ENCODE peak calls at places on chromosome 6, in nine cellular contexts. K is uterus, J is esophagus squamous epithelium, V is A549, R is lung, B is PC-9, T is IMR-90, I is RWPE1, L is tibial artery. M is an unnamed sample.

GRCh38 chr6:138773177-138774091 is at the start of gene CCDC28A:
- DNase-seq in K (peak), J (peak), V (peak), R (peak), B (peak), T (peak), I (peak), L (peak), M (peak)

GRCh38 chr6:30641048-30641447 is 5.9 kb upstream of the C6orf136 start:
- DNase-seq in K (no peak), J (no peak), V (no peak), R (no peak), B (no peak), T (no peak), I (no peak), L (no peak), M (no peak)

GRCh38 chr6:3929281-3929798 is 80.2 kb downstream of the FAM50B start:
- DNase-seq in K (peak), J (no peak), V (no peak), R (no peak), B (no peak), T (peak), I (no peak), L (no peak), M (no peak)

GRCh38 chr6:107841265-107841650 is 17.1 kb upstream of the SCML4 start:
- DNase-seq in K (no peak), J (no peak), V (no peak), R (no peak), B (no peak), T (no peak), I (no peak), L (no peak), M (no peak)

GRCh38 chr6:170553686-170554085 is 483 bp upstream of the TBP start:
- DNase-seq in K (no peak), J (no peak), V (no peak), R (peak), B (no peak), T (peak), I (peak), L (peak), M (no peak)

GRCh38 chr6:63268574-63268973 is 51.2 kb downstream of the LGSN start:
- DNase-seq in K (no peak), J (no peak), V (no peak), R (no peak), B (no peak), T (no peak), I (no peak), L (no peak), M (no peak)

GRCh38 chr6:145756170-145756662 is 20.9 kb upstream of the EPM2A start:
- DNase-seq in K (no peak), J (no peak), V (no peak), R (peak), B (peak), T (peak), I (peak), L (peak), M (peak)

GRCh38 chr6:106825156-106825555 is 149.4 kb downstream of the CD24 start:
- DNase-seq in K (no peak), J (no peak), V (peak), R (no peak), B (no peak), T (no peak), I (no peak), L (no peak), M (no peak)

GRCh38 chr6:52503344-52503747 is 73.5 kb downstream of the TRAM2 start:
- DNase-seq in K (no peak), J (no peak), V (peak), R (no peak), B (no peak), T (no peak), I (peak), L (no peak), M (no peak)

GRCh38 chr6:19851273-19852089 is 14.3 kb downstream of the ID4 start:
- DNase-seq in K (peak), J (no peak), V (peak), R (peak), B (peak), T (peak), I (peak), L (no peak), M (no peak)

GRCh38 chr6:5422321-5422915 is 161.1 kb downstream of the FARS2 start:
- DNase-seq in K (no peak), J (no peak), V (peak), R (no peak), B (peak), T (peak), I (peak), L (no peak), M (no peak)

GRCh38 chr6:106560966-106561740 is 68.1 kb downstream of the RTN4IP1 start:
- DNase-seq in K (no peak), J (no peak), V (no peak), R (no peak), B (no peak), T (peak), I (peak), L (no peak), M (peak)

GRCh38 chr6:33427585-33428218 is 7.8 kb downstream of the SYNGAP1 start:
- DNase-seq in K (peak), J (no peak), V (peak), R (no peak), B (peak), T (no peak), I (peak), L (peak), M (no peak)

GRCh38 chr6:14441371-14441781 is 323.8 kb downstream of the CD83 start:
- DNase-seq in K (peak), J (no peak), V (no peak), R (no peak), B (no peak), T (peak), I (no peak), L (no peak), M (no peak)

GRCh38 chr6:40535784-40536380 is 51.3 kb downstream of the LRFN2 start:
- DNase-seq in K (no peak), J (no peak), V (no peak), R (no peak), B (no peak), T (no peak), I (no peak), L (no peak), M (no peak)

GRCh38 chr6:108170607-108171290 is 4.9 kb downstream of the NR2E1 start:
- DNase-seq in K (no peak), J (no peak), V (no peak), R (no peak), B (no peak), T (no peak), I (no peak), L (no peak), M (no peak)

GRCh38 chr6:11432713-11433450 is 104.7 kb upstream of the TMEM170B start:
- DNase-seq in K (no peak), J (no peak), V (no peak), R (no peak), B (no peak), T (peak), I (peak), L (no peak), M (no peak)

GRCh38 chr6:56517155-56517745 is 125.4 kb downstream of the DST start:
- DNase-seq in K (no peak), J (no peak), V (no peak), R (no peak), B (no peak), T (peak), I (no peak), L (no peak), M (no peak)

GRCh38 chr6:42316390-42316970 is 98.8 kb upstream of the MRPS10 start:
- DNase-seq in K (no peak), J (no peak), V (peak), R (peak), B (peak), T (peak), I (no peak), L (peak), M (no peak)

GRCh38 chr6:76885861-76886301 is 577.4 kb downstream of the HTR1B start:
- DNase-seq in K (no peak), J (no peak), V (no peak), R (no peak), B (no peak), T (peak), I (peak), L (no peak), M (peak)

GRCh38 chr6:36413489-36414153 is 26.2 kb upstream of the ETV7 start:
- DNase-seq in K (no peak), J (no peak), V (no peak), R (no peak), B (no peak), T (no peak), I (no peak), L (no peak), M (no peak)

GRCh38 chr6:33172307-33173227 is 19.7 kb downstream of the COL11A2 start:
- DNase-seq in K (no peak), J (no peak), V (peak), R (no peak), B (peak), T (peak), I (peak), L (no peak), M (no peak)

DNA sequence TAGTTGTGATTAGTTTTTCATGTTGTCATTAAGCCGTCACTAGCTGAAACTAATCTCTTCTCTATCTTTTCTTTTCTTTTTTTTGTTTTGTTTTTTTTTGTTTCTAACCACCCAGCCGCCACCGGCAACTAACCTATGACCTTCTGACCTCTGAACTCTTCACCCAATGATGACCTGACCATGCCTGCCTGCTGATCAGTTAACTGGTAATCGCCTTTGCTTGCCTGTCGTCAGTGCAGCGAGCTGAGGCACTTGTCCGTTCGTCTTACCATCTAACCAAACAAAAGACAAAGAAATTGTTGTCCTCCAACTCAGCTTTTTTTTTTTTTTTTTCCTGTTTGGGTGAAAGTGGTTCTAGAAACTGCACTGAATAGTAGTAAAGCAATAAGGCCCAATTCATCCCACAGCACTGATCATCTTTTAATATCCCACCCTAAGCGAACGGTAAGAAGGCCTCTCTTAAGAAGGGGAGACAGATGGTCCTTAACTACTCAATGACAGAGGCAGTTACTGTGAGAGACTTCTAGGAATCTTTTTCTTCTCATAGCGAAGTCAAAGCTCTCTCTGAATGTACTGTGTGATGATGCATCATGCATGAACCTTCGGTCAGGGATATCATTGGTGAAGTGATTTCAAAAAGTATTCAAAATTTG is 156.2 kb downstream of the QKI start:
- DNase-seq in K (no peak), J (no peak), V (no peak), R (no peak), B (no peak), T (peak), I (no peak), L (no peak), M (no peak)
- H3K27ac ChIP-seq in K (no peak), J (no peak), V (no peak), R (peak), B (no peak), T (no peak), I (no peak), L (no peak), M (no peak)

GRCh38 chr6:24600903-24601302 is 45.1 kb downstream of the KIAA0319 start:
- DNase-seq in K (no peak), J (no peak), V (peak), R (no peak), B (no peak), T (no peak), I (no peak), L (no peak), M (no peak)
- TF ChIP-seq CTCF in K (no peak), J (no peak), V (peak), R (no peak), B (peak), T (no peak), I (no peak), L (no peak), M (peak)

GRCh38 chr6:46323312-46323965 is 152.7 kb upstream of the ENPP5 start:
- DNase-seq in K (peak), J (no peak), V (no peak), R (no peak), B (no peak), T (peak), I (peak), L (peak), M (peak)

GRCh38 chr6:46320505-46320904 is 149.7 kb upstream of the ENPP5 start:
- DNase-seq in K (no peak), J (no peak), V (no peak), R (no peak), B (no peak), T (no peak), I (no peak), L (no peak), M (no peak)

GRCh38 chr6:46324706-46325105 is 153.9 kb upstream of the ENPP5 start:
- DNase-seq in K (no peak), J (no peak), V (no peak), R (no peak), B (no peak), T (no peak), I (no peak), L (no peak), M (no peak)

GRCh38 chr6:46325561-46326525 is 155.1 kb upstream of the ENPP5 start:
- DNase-seq in K (no peak), J (no peak), V (no peak), R (no peak), B (no peak), T (peak), I (no peak), L (no peak), M (no peak)

DNA sequence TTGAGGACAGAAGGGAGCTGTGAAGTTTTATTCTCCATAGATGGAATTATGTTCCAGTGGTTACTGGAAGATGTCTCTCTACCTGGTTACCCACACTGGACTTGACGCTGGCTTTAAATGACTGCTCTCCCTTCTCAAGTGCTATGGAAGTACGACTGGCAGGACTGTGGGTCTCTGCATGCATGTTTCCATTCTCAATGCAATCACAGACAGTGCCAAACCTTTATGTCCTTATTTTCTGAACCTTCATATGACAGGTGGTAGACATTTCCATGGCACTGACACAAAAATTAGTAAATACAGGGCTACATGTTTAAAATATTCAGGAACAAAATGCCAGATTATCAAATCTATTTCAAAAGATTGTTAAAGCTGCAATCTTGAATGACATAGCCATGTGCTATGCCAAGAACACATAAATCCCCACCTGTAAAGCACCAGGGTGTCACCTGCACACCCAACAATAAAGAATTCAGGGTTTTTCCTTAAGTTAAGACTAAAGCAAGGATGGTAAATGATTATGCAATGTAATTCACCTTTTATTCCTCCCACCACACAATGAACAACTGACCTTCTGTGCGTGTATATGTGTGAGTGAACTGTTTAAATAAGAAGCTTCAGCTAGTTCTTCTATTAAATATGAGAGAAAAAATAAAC is 153.3 kb upstream of the ENPP5 start:
- DNase-seq in K (no peak), J (no peak), V (no peak), R (no peak), B (no peak), T (no peak), I (no peak), L (no peak), M (no peak)
- H3K27ac ChIP-seq in K (no peak), J (no peak), V (no peak), R (no peak), B (no peak), T (no peak), I (no peak), L (no peak), M (no peak)

GRCh38 chr6:24994812-24995211 is 59.1 kb upstream of the RIPOR2 start:
- DNase-seq in K (no peak), J (no peak), V (no peak), R (no peak), B (no peak), T (no peak), I (no peak), L (no peak), M (no peak)
- TF ChIP-seq CTCF in K (no peak), J (no peak), V (no peak), R (no peak), B (no peak), T (no peak), I (no peak), L (no peak), M (peak)

GRCh38 chr6:2102966-2103365 is 142.4 kb downstream of the GMDS start:
- DNase-seq in K (no peak), J (no peak), V (no peak), R (no peak), B (no peak), T (no peak), I (no peak), L (no peak), M (no peak)

GRCh38 chr6:2101213-2101612 is 144.2 kb downstream of the GMDS start:
- DNase-seq in K (no peak), J (no peak), V (no peak), R (no peak), B (no peak), T (no peak), I (no peak), L (no peak), M (no peak)

GRCh38 chr6:2103644-2104523 is 141.5 kb downstream of the GMDS start:
- DNase-seq in K (no peak), J (no peak), V (peak), R (no peak), B (peak), T (peak), I (peak), L (peak), M (peak)

GRCh38 chr6:2104524-2104880 is 140.9 kb downstream of the GMDS start:
- DNase-seq in K (no peak), J (no peak), V (no peak), R (no peak), B (no peak), T (no peak), I (no peak), L (no peak), M (no peak)

DNA sequence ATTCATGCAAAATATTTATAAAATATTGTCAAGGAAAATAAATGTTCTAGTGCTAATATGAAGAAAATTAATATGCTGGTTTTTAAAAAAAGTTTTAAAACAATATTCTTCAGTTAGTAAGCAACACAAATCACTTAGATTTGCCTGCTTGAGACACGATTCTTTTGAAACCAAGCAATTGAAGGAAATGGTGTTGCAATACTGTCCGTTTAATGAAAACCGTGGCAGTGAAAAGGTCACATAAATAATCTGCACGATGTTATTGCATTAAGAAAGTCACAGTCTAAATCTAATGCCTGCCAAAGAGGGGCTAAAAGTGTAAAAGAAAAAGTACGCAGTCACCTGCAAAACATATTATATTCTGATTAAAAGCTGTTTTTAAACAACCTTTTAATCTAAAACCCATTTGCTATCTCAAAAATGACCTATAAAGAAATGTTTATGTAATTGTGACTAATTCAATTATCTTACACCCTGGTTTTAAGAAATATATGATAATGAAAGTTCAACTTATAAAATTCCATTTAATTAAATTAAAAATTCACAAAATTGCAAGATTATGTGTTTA is 143.0 kb downstream of the GMDS start:
- DNase-seq in K (no peak), J (no peak), V (no peak), R (no peak), B (no peak), T (peak), I (no peak), L (no peak), M (no peak)
- H3K27ac ChIP-seq in K (no peak), J (no peak), V (no peak), R (no peak), B (no peak), T (no peak), I (no peak), L (peak), M (no peak)

GRCh38 chr6:13360671-13361540 is 32.6 kb upstream of the TBC1D7 start:
- DNase-seq in K (no peak), J (no peak), V (no peak), R (no peak), B (no peak), T (no peak), I (no peak), L (no peak), M (no peak)

GRCh38 chr6:13355969-13356368 is 27.6 kb upstream of the TBC1D7 start:
- DNase-seq in K (no peak), J (no peak), V (no peak), R (no peak), B (no peak), T (peak), I (peak), L (no peak), M (peak)

GRCh38 chr6:13357551-13358075 is 29.3 kb upstream of the TBC1D7 start:
- DNase-seq in K (no peak), J (no peak), V (no peak), R (no peak), B (no peak), T (peak), I (no peak), L (no peak), M (no peak)

GRCh38 chr6:13359287-13359686 is 30.9 kb upstream of the TBC1D7 start:
- DNase-seq in K (no peak), J (no peak), V (no peak), R (no peak), B (no peak), T (no peak), I (no peak), L (no peak), M (no peak)

DNA sequence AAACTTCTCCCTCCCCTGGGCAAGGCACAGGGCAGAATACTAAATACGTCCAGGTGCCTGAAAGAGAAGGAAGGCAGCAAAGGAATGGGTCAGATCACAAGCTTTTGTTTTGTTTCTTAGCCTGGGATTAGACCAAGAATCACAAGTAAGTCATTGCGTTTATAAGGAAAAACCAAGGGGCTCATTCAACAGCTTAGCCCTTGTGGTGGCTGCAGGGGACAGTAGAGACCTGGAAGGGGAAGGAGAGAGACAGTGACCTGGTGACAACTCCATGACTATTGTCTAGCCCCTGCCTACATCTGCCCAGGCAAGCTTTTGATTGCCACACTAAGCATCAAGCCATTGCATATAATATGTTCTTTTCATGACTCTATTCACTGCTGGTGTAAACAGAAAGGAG is 30.1 kb upstream of the TBC1D7 start:
- DNase-seq in K (no peak), J (no peak), V (no peak), R (no peak), B (no peak), T (no peak), I (no peak), L (no peak), M (no peak)
- TF ChIP-seq CTCF in K (no peak), J (no peak), V (no peak), R (no peak), B (no peak), T (no peak), I (no peak), L (no peak), M (no peak)

M was measured in foreskin keratinocyte.